ENCODE peak calls at places on chromosomes 1 and 21, in eight cellular contexts. X, G, V, A, H, B, P and U are unnamed samples.
A peak's percentile ranks its signal among the peaks of the same experiment; 100 is the strongest.

GRCh38 chr21:36045993-36046392 is 14.3 kb downstream of the SETD4 start:
- DNase-seq in X (no peak), G (no peak), V (no peak), A (no peak), H (no peak), B (peak; percentile 11), P (no peak), U (no peak)

GRCh38 chr1:234479866-234480265 is 887 bp upstream of the TARBP1 start:
- DNase-seq in X (no peak), G (no peak), V (no peak), A (no peak), H (no peak), B (no peak), P (no peak), U (no peak)

GRCh38 chr21:37319551-37319950 is 47.0 kb upstream of the DYRK1A start:
- DNase-seq in X (no peak), G (no peak), V (no peak), A (no peak), H (no peak), B (no peak), P (no peak), U (no peak)

GRCh38 chr1:215526147-215526845 is 40.8 kb upstream of the KCTD3 start:
- DNase-seq in X (no peak), G (no peak), V (no peak), A (no peak), H (no peak), B (peak; percentile 69), P (no peak), U (no peak)

GRCh38 chr1:107935396-107936064 is 29.4 kb downstream of the VAV3 start:
- DNase-seq in X (no peak), G (no peak), V (no peak), A (no peak), H (no peak), B (no peak), P (no peak), U (no peak)

GRCh38 chr1:233587958-233588799 is 25.7 kb upstream of the KCNK1 start:
- DNase-seq in X (no peak), G (no peak), V (no peak), A (peak; percentile 66), H (no peak), B (no peak), P (no peak), U (no peak)

GRCh38 chr1:69499203-69499803 is 68.4 kb upstream of the LRRC7 start:
- DNase-seq in X (no peak), G (no peak), V (no peak), A (no peak), H (no peak), B (no peak), P (no peak), U (no peak)

GRCh38 chr1:152035406-152036315 is 1.1 kb downstream of the S100A11 start:
- DNase-seq in X (no peak), G (no peak), V (no peak), A (no peak), H (peak; percentile 48), B (no peak), P (peak; percentile 22), U (no peak)

GRCh38 chr1:155022927-155023236 is 10.7 kb downstream of the DCST2 start:
- DNase-seq in X (peak; percentile 68), G (no peak), V (peak; percentile 72), A (no peak), H (peak; percentile 42), B (no peak), P (peak; percentile 44), U (no peak)

GRCh38 chr1:95309031-95309459 is 75.0 kb downstream of the RWDD3 start:
- DNase-seq in X (no peak), G (no peak), V (no peak), A (no peak), H (no peak), B (peak; percentile 21), P (peak; percentile 40), U (no peak)

GRCh38 chr21:34743831-34744230 is 75.0 kb downstream of the CLIC6 start:
- DNase-seq in X (peak; percentile 63), G (peak; percentile 41), V (no peak), A (no peak), H (peak; percentile 32), B (peak; percentile 76), P (peak; percentile 24), U (no peak)

GRCh38 chr1:100982783-100983182 is 42.8 kb downstream of the DPH5 start:
- DNase-seq in X (no peak), G (no peak), V (no peak), A (no peak), H (no peak), B (no peak), P (no peak), U (no peak)

GRCh38 chr1:19504796-19505693 is 19.7 kb upstream of the CAPZB start:
- DNase-seq in X (no peak), G (no peak), V (no peak), A (no peak), H (no peak), B (peak; percentile 95), P (no peak), U (peak; percentile 79)

GRCh38 chr1:72620453-72620852 is 338.1 kb upstream of the NEGR1 start:
- DNase-seq in X (no peak), G (no peak), V (no peak), A (no peak), H (no peak), B (no peak), P (no peak), U (no peak)

GRCh38 chr1:63266857-63267256 is 55.5 kb upstream of the FOXD3 start:
- DNase-seq in X (no peak), G (no peak), V (no peak), A (no peak), H (no peak), B (no peak), P (no peak), U (no peak)

GRCh38 chr1:63264161-63264560 is 58.2 kb upstream of the FOXD3 start:
- DNase-seq in X (peak; percentile 28), G (no peak), V (no peak), A (no peak), H (no peak), B (no peak), P (no peak), U (no peak)

GRCh38 chr1:63262148-63262770 is 60.1 kb upstream of the FOXD3 start:
- DNase-seq in X (no peak), G (no peak), V (no peak), A (no peak), H (no peak), B (no peak), P (no peak), U (no peak)

GRCh38 chr1:63261736-63262142 is 60.6 kb upstream of the FOXD3 start:
- DNase-seq in X (no peak), G (no peak), V (no peak), A (no peak), H (no peak), B (no peak), P (no peak), U (no peak)
- TF ChIP-seq POLR2A in X (no peak), G (no peak), V (no peak), A (no peak), H (no peak), B (no peak), P (no peak), U (no peak)

DNA sequence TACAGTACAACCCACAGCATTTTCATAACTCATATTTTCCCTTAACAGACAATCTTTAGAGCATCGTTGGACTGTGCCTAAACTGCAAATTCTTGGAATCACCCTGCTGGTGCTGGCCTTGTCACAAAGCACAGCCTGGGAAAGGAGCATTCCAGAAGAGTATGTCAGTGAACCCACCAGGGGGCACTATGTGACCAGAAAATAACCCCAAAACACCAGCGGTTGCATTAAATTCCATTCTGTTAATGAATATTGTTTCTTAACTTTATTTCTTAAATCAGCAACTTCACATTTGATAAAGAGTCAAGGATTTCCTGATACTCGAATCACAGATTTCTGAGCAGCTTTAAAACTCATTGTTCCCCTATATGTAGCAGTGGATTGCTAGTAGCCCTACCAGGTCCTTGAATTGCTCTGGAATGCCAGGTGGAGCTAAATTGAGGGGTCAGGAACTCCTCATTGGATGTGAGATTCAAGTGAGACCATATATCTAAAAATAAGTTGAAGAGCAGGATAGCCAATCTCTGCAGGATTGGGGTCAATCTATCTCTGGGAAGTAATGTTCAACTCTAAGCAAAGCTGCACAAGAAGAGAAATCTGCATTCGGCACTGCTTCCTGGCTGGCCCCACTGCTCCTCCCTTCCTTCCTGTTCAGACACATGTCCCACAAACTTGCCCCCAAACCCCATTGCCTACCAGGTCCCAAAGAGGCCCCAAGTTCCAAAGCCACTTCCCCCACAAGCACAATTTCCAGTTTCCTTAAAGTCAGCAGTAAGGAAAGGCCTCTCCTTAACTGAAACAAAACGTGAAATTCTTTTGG is 12.7 kb upstream of the RAB4A start:
- DNase-seq in X (peak; percentile 71), G (peak; percentile 33), V (no peak), A (no peak), H (peak; percentile 68), B (peak; percentile 72), P (peak; percentile 76), U (peak; percentile 77)
- TF ChIP-seq CTCF in X (peak; percentile 82), G (peak; percentile 73), V (peak; percentile 93), A (peak; percentile 39), H (peak; percentile 91), B (peak; percentile 92), P (peak; percentile 92), U (peak; percentile 73)

DNA sequence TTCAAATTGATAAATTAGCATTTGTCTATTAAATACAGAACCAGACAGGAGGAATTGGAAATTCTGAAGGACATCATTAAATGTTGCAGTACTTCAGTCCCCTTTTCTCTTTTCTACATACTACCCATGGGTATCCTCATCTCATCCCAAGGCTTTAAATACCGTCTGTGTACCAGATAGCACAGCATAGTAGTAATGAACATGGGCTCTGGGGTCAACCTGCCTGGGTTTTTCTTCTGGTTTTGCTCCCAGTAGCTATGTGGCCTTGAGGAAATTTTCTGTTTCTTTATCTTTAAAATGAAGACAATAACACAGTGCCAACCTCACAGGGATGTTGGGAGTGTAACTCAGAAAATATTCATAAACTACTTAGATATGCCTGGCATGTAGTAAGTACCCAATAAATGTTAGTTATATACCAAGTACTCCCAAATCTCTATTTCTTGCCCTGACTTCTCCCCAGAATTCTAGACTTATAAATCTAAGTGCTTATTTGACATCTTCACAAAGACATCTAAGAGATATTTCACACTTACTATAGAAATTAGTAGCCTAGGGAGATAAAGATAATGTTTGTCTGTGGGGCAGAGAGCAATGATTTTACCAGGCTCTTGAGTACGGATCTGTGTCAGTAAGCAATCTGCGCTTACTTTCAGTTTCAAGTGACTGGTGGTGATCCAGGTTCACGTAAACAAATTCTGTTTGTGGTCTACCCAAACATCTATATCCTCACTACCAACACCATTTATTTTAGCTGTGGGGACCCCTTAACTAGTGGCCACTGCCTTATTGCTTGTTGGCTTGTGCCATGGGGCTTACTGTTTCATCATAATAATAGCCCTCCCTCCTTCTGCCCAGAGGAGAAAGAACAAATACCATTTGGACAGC is 37.3 kb downstream of the VANGL2 start:
- DNase-seq in X (no peak), G (no peak), V (no peak), A (no peak), H (no peak), B (no peak), P (no peak), U (no peak)
- H3K4me3 ChIP-seq in X (no peak overlapping the region), G (no peak overlapping the region), V (peak overlapping the region; percentile 16), A (no peak overlapping the region), H (no peak overlapping the region), B (no peak overlapping the region), P (no peak overlapping the region), U (no peak overlapping the region)

DNA sequence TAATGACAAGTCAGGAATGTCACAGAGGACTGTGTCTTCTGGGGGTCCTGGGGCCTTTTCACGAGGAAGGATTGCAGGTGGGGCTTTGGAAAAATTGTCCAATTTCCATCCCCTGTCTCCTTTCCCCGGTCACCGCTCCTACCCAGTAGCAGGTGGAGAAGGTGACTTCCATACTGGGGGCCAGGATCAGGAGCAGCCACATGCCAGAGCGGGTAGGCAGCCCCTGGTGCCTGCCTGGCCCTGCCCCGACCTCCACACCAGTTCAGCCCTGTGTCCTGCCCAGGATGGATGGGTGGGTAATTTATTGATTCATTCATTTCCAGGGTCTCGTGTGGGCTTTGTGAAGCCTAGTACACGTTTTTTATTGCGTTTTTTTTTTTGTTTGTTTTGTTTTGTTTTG is 51.7 kb downstream of the PRKCZ start:
- DNase-seq in X (no peak), G (no peak), V (no peak), A (no peak), H (no peak), B (no peak), P (no peak), U (no peak)
- TF ChIP-seq POLR2A in X (no peak), G (no peak), V (no peak), A (no peak), H (no peak), B (no peak), P (no peak), U (no peak)